ENCODE peak calls at places on chromosomes 16 and 17, in four cellular contexts. One of them, this sample, is unnamed.
A peak's percentile ranks its signal among the peaks of the same experiment; 100 is the strongest.

GRCh38 chr17:49365667-49366066 is 3.6 kb upstream of the ZNF652 start:
- DNase-seq in left lung: no peak
- DNase-seq in kidney epithelial cell: no peak
- DNase-seq in A549: peak; percentile 66
- DNase-seq in this sample: no peak

GRCh38 chr16:30488764-30489595 is 16.4 kb downstream of the ITGAL start:
- DNase-seq in A549: no peak
- DNase-seq in kidney epithelial cell: no peak
- DNase-seq in left lung: no peak
- DNase-seq in this sample: no peak

GRCh38 chr17:36590082-36590481 is 1.6 kb upstream of the DHRS11 start:
- DNase-seq in kidney epithelial cell: no peak
- DNase-seq in A549: no peak
- DNase-seq in left lung: no peak
- DNase-seq in this sample: no peak

GRCh38 chr17:75219815-75220214 is 14.3 kb downstream of the NUP85 start:
- DNase-seq in A549: no peak
- DNase-seq in kidney epithelial cell: no peak
- DNase-seq in left lung: no peak
- DNase-seq in this sample: no peak

GRCh38 chr17:65071861-65072260 is 15.3 kb upstream of the GNA13 start:
- DNase-seq in kidney epithelial cell: peak; percentile 35
- DNase-seq in left lung: no peak
- DNase-seq in A549: peak; percentile 51
- DNase-seq in this sample: no peak

GRCh38 chr17:82582709-82583108 is 63.2 kb downstream of the FOXK2 start:
- DNase-seq in A549: no peak
- DNase-seq in left lung: no peak
- DNase-seq in kidney epithelial cell: no peak
- DNase-seq in this sample: no peak

GRCh38 chr17:20203761-20204263 is 194.7 kb downstream of the SPECC1 start:
- DNase-seq in A549: no peak
- DNase-seq in left lung: no peak
- DNase-seq in kidney epithelial cell: peak; percentile 75
- DNase-seq in this sample: no peak

GRCh38 chr17:42407289-42407836 is 15.7 kb downstream of the CAVIN1 start:
- DNase-seq in A549: peak; percentile 96
- DNase-seq in kidney epithelial cell: no peak
- DNase-seq in left lung: no peak
- DNase-seq in this sample: peak; percentile 27

GRCh38 chr17:538096-538973 is 176.3 kb downstream of the VPS53 start:
- DNase-seq in kidney epithelial cell: no peak
- DNase-seq in A549: no peak
- DNase-seq in left lung: no peak
- DNase-seq in this sample: no peak

GRCh38 chr16:50304467-50305440 is 38.4 kb downstream of the ADCY7 start:
- DNase-seq in left lung: peak; percentile 70
- DNase-seq in kidney epithelial cell: no peak
- DNase-seq in A549: no peak
- DNase-seq in this sample: peak; percentile 9

GRCh38 chr16:82639666-82640336 is 13.0 kb downstream of the CDH13 start:
- DNase-seq in left lung: no peak
- DNase-seq in kidney epithelial cell: no peak
- DNase-seq in A549: peak; percentile 22
- DNase-seq in this sample: no peak

GRCh38 chr17:17391575-17392370 is 85.0 kb upstream of the MED9 start:
- DNase-seq in A549: no peak
- DNase-seq in left lung: no peak
- DNase-seq in kidney epithelial cell: no peak
- DNase-seq in this sample: no peak

GRCh38 chr16:82631701-82632685 is 5.2 kb downstream of the CDH13 start:
- DNase-seq in left lung: no peak
- DNase-seq in A549: no peak
- DNase-seq in kidney epithelial cell: no peak
- DNase-seq in this sample: no peak

GRCh38 chr17:72416054-72416691 is 295.4 kb downstream of the SOX9 start:
- DNase-seq in kidney epithelial cell: no peak
- DNase-seq in left lung: no peak
- DNase-seq in A549: no peak
- DNase-seq in this sample: no peak

GRCh38 chr16:89037261-89038152 is 56.1 kb upstream of the ACSF3 start:
- DNase-seq in A549: peak; percentile 33
- DNase-seq in kidney epithelial cell: no peak
- DNase-seq in left lung: peak; percentile 75
- DNase-seq in this sample: no peak

GRCh38 chr17:31595076-31595475 is 203.6 kb downstream of the RAB11FIP4 start:
- DNase-seq in kidney epithelial cell: no peak
- DNase-seq in left lung: no peak
- DNase-seq in A549: no peak
- DNase-seq in this sample: no peak

GRCh38 chr16:68347605-68348004 is 36.8 kb downstream of the PRMT7 start:
- DNase-seq in kidney epithelial cell: no peak
- DNase-seq in left lung: no peak
- DNase-seq in A549: no peak
- DNase-seq in this sample: no peak

GRCh38 chr17:44221862-44222111 is 2.3 kb upstream of the UBTF start:
- DNase-seq in A549: no peak
- DNase-seq in left lung: no peak
- DNase-seq in kidney epithelial cell: no peak
- DNase-seq in this sample: peak; percentile 36

GRCh38 chr16:58258326-58258725 is 36.5 kb downstream of the PRSS54 start:
- DNase-seq in A549: no peak
- DNase-seq in left lung: no peak
- DNase-seq in kidney epithelial cell: no peak
- DNase-seq in this sample: no peak

GRCh38 chr17:77373298-77374169 is 232.8 kb downstream of the SEC14L1 start:
- DNase-seq in kidney epithelial cell: no peak
- DNase-seq in A549: no peak
- DNase-seq in left lung: no peak
- DNase-seq in this sample: peak; percentile 31

GRCh38 chr16:82699711-82700495 is 73.1 kb downstream of the CDH13 start:
- DNase-seq in left lung: no peak
- DNase-seq in A549: no peak
- DNase-seq in kidney epithelial cell: peak; percentile 16
- DNase-seq in this sample: no peak

GRCh38 chr16:89952049-89952448 is 3.5 kb downstream of the DEF8 start:
- DNase-seq in A549: no peak
- DNase-seq in kidney epithelial cell: no peak
- DNase-seq in left lung: peak; percentile 39
- DNase-seq in this sample: no peak

GRCh38 chr17:78826836-78827509 is 13.6 kb downstream of the USP36 start:
- DNase-seq in left lung: peak; percentile 85
- DNase-seq in kidney epithelial cell: no peak
- DNase-seq in A549: no peak
- DNase-seq in this sample: no peak

GRCh38 chr17:12116143-12116542 is 95.5 kb downstream of the MAP2K4 start:
- DNase-seq in kidney epithelial cell: no peak
- DNase-seq in left lung: no peak
- DNase-seq in A549: no peak
- DNase-seq in this sample: no peak

GRCh38 chr17:2105663-2106062 is 50.8 kb downstream of the HIC1 start:
- DNase-seq in kidney epithelial cell: no peak
- DNase-seq in A549: no peak
- DNase-seq in left lung: no peak
- DNase-seq in this sample: no peak

GRCh38 chr17:74798239-74798707 is 22.1 kb upstream of the NAT9 start:
- DNase-seq in left lung: no peak
- DNase-seq in kidney epithelial cell: no peak
- DNase-seq in A549: no peak
- DNase-seq in this sample: no peak

GRCh38 chr17:73595068-73595865 is 49.0 kb downstream of the SDK2 start:
- DNase-seq in A549: peak; percentile 72
- DNase-seq in left lung: peak; percentile 72
- DNase-seq in kidney epithelial cell: no peak
- DNase-seq in this sample: peak; percentile 35
- TF ChIP-seq CTCF in A549: peak; percentile 34
- TF ChIP-seq CTCF in left lung: no peak
- TF ChIP-seq CTCF in kidney epithelial cell: peak; percentile 31
- TF ChIP-seq CTCF in this sample: no peak

GRCh38 chr16:83996481-83997252 is 28.6 kb downstream of the NECAB2 start:
- DNase-seq in left lung: no peak
- DNase-seq in A549: peak; percentile 23
- DNase-seq in kidney epithelial cell: no peak
- DNase-seq in this sample: no peak
- TF ChIP-seq CTCF in left lung: no peak
- TF ChIP-seq CTCF in A549: no peak
- TF ChIP-seq CTCF in kidney epithelial cell: no peak
- TF ChIP-seq CTCF in this sample: no peak

DNA sequence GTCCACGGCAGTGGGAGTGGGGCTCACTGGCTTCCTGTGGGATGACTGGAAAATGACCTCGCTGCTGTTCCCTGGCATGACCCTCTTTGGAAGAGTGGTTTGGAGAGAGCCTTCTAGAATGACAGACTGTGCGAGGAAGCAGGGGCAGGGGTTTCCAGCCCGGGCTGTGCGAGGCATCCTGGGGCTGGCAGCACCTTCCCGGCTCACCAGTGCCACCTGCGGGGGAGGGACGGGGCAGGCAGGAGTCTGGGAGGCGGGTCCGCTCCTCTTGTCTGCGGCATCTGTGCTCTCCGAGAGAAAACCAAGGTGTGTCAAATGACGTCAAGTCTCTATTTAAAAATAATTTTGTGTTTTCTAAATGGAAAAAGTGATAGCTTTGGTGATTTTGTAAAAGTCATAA is 7.8 kb upstream of the RNF213 start:
- DNase-seq in kidney epithelial cell: no peak
- DNase-seq in left lung: peak; percentile 95
- DNase-seq in A549: peak; percentile 93
- DNase-seq in this sample: peak; percentile 62
- TF ChIP-seq CTCF in kidney epithelial cell: peak; percentile 89
- TF ChIP-seq CTCF in left lung: peak; percentile 27
- TF ChIP-seq CTCF in A549: peak; percentile 77
- TF ChIP-seq CTCF in this sample: no peak

DNA sequence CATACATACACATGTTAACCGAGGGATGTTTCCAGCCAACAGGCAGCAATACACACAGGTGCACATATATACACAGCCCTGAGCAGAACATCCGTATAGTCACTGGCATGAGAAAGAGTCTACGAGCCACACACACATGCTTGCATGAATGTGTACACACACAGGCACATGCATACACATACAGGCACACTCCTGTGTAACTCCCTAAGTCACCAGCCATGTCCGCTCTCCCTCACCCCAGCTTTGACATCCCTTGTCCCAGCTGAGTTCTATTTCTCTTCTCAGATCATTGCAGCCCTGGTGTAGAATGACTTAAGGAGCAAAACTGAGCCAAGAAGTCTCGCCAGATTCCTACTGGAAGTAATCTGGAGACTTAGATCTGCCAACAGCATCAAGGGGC is 13.1 kb downstream of the CDRT4 start:
- DNase-seq in kidney epithelial cell: no peak
- DNase-seq in left lung: no peak
- DNase-seq in A549: no peak
- DNase-seq in this sample: no peak
- TF ChIP-seq CTCF in kidney epithelial cell: no peak
- TF ChIP-seq CTCF in left lung: no peak
- TF ChIP-seq CTCF in A549: no peak
- TF ChIP-seq CTCF in this sample: no peak

GRCh38 chr16:27698266-27698665 is 148.3 kb downstream of the KATNIP start:
- DNase-seq in kidney epithelial cell: no peak
- DNase-seq in left lung: no peak
- DNase-seq in A549: no peak
- DNase-seq in this sample: no peak
- TF ChIP-seq CTCF in kidney epithelial cell: peak; percentile 51
- TF ChIP-seq CTCF in left lung: no peak
- TF ChIP-seq CTCF in A549: peak; percentile 22
- TF ChIP-seq CTCF in this sample: no peak

DNA sequence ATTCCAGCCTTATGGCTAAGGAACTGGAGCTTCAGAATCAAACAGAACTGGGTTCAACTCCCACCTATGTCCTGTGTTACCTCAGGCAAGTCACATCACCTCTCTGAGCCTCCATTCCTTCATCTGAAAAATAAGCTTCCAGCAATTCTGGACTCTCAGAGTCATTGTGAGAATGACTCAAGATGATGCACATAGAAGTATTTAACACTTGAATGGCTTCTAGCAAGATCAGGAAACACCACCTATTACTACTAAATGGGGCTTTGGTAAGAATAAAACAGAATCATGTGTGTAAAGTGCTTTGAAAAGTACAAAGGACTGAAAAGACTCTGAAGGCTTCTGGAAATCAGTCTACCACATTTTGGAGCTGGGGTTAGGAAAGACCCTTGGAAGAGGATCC is 30.8 kb upstream of the CALB2 start:
- DNase-seq in left lung: no peak
- DNase-seq in A549: no peak
- DNase-seq in kidney epithelial cell: no peak
- DNase-seq in this sample: no peak
- TF ChIP-seq CTCF in left lung: no peak
- TF ChIP-seq CTCF in A549: no peak
- TF ChIP-seq CTCF in kidney epithelial cell: no peak
- TF ChIP-seq CTCF in this sample: no peak

DNA sequence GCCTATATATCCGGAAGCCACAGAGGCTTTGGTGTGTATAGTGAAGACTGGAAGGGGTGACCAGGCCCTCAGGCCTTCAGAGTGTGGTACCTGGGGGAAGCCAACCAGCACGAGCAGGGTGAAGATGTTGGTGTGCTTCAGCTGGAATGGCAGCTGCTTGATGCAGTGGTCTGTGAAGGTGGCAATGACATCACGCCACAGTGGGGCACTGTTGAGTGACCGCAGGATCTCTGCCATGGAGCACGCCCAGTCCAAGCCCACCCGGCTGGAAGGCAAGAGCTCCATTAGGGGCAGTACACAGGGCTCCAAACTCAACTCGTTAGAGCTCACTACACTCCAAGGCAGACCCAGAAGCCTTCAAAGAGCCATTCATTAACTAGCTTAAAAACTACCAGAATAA is 68.5 kb upstream of the ATP2A3 start:
- DNase-seq in kidney epithelial cell: no peak
- DNase-seq in left lung: no peak
- DNase-seq in A549: no peak
- DNase-seq in this sample: no peak
- TF ChIP-seq CTCF in kidney epithelial cell: no peak
- TF ChIP-seq CTCF in left lung: no peak
- TF ChIP-seq CTCF in A549: no peak
- TF ChIP-seq CTCF in this sample: no peak

GRCh38 chr17:66407864-66408263 is 105.5 kb downstream of the PRKCA start:
- DNase-seq in left lung: no peak
- DNase-seq in A549: no peak
- DNase-seq in kidney epithelial cell: no peak
- DNase-seq in this sample: no peak
- TF ChIP-seq CTCF in left lung: no peak
- TF ChIP-seq CTCF in A549: no peak
- TF ChIP-seq CTCF in kidney epithelial cell: no peak
- TF ChIP-seq CTCF in this sample: no peak

GRCh38 chr16:10016761-10017160 is 165.5 kb downstream of the GRIN2A start:
- DNase-seq in left lung: no peak
- DNase-seq in A549: no peak
- DNase-seq in kidney epithelial cell: no peak
- DNase-seq in this sample: no peak
- TF ChIP-seq CTCF in left lung: no peak
- TF ChIP-seq CTCF in A549: no peak
- TF ChIP-seq CTCF in kidney epithelial cell: no peak
- TF ChIP-seq CTCF in this sample: no peak